ENCODE peak calls at places on chromosomes 4 and X, in four cellular contexts. One of them, this sample, is unnamed.
A peak's percentile ranks its signal among the peaks of the same experiment; 100 is the strongest.

GRCh38 chr4:2330119-2331042 is 68.5 kb upstream of the MXD4 start:
- DNase-seq in stimulated activated CD4-positive, alpha-beta T cell treated with anti-CD3 and anti-CD28 coated beads, Interleukin-2, amount 100 ng/mL, for 48 hours: no peak
- DNase-seq in AG20443: peak; percentile 88
- DNase-seq in GOT3: peak; percentile 23
- DNase-seq in this sample: no peak

GRCh38 chrX:120840826-120841225 is 34.8 kb downstream of the CT47B1 start:
- DNase-seq in stimulated activated CD4-positive, alpha-beta T cell treated with anti-CD3 and anti-CD28 coated beads, Interleukin-2, amount 100 ng/mL, for 48 hours: no peak
- DNase-seq in AG20443: peak; percentile 39
- DNase-seq in GOT3: no peak
- DNase-seq in this sample: no peak

GRCh38 chr4:98311656-98312055 is 50.5 kb downstream of the RAP1GDS1 start:
- DNase-seq in stimulated activated CD4-positive, alpha-beta T cell treated with anti-CD3 and anti-CD28 coated beads, Interleukin-2, amount 100 ng/mL, for 48 hours: no peak
- DNase-seq in AG20443: no peak
- DNase-seq in GOT3: no peak
- DNase-seq in this sample: no peak

GRCh38 chrX:130028196-130028595 is 45.8 kb downstream of the BCORL1 start:
- DNase-seq in stimulated activated CD4-positive, alpha-beta T cell treated with anti-CD3 and anti-CD28 coated beads, Interleukin-2, amount 100 ng/mL, for 48 hours: peak; percentile 39
- DNase-seq in AG20443: peak; percentile 54
- DNase-seq in GOT3: peak; percentile 2
- DNase-seq in this sample: no peak

GRCh38 chr4:158484173-158484885 is 37.4 kb upstream of the RXFP1 start:
- DNase-seq in stimulated activated CD4-positive, alpha-beta T cell treated with anti-CD3 and anti-CD28 coated beads, Interleukin-2, amount 100 ng/mL, for 48 hours: no peak
- DNase-seq in AG20443: no peak
- DNase-seq in GOT3: no peak
- DNase-seq in this sample: no peak

GRCh38 chr4:169493164-169493524 is 119.2 kb downstream of the NEK1 start:
- DNase-seq in stimulated activated CD4-positive, alpha-beta T cell treated with anti-CD3 and anti-CD28 coated beads, Interleukin-2, amount 100 ng/mL, for 48 hours: no peak
- DNase-seq in AG20443: no peak
- DNase-seq in GOT3: no peak
- DNase-seq in this sample: no peak

GRCh38 chr4:143403551-143403816 is 66.8 kb downstream of the GAB1 start:
- DNase-seq in stimulated activated CD4-positive, alpha-beta T cell treated with anti-CD3 and anti-CD28 coated beads, Interleukin-2, amount 100 ng/mL, for 48 hours: no peak
- DNase-seq in AG20443: no peak
- DNase-seq in GOT3: no peak
- DNase-seq in this sample: no peak

GRCh38 chrX:48972214-48973164 is 845 bp upstream of the KCND1 start:
- DNase-seq in stimulated activated CD4-positive, alpha-beta T cell treated with anti-CD3 and anti-CD28 coated beads, Interleukin-2, amount 100 ng/mL, for 48 hours: peak; percentile 10
- DNase-seq in AG20443: peak; percentile 45
- DNase-seq in GOT3: no peak
- DNase-seq in this sample: no peak

GRCh38 chrX:3345281-3346081 is 971 bp downstream of the MXRA5 start:
- DNase-seq in stimulated activated CD4-positive, alpha-beta T cell treated with anti-CD3 and anti-CD28 coated beads, Interleukin-2, amount 100 ng/mL, for 48 hours: no peak
- DNase-seq in AG20443: peak; percentile 61
- DNase-seq in GOT3: peak; percentile 46
- DNase-seq in this sample: no peak

GRCh38 chr4:176575141-176575731 is 217.5 kb downstream of the VEGFC start:
- DNase-seq in stimulated activated CD4-positive, alpha-beta T cell treated with anti-CD3 and anti-CD28 coated beads, Interleukin-2, amount 100 ng/mL, for 48 hours: no peak
- DNase-seq in AG20443: peak; percentile 19
- DNase-seq in GOT3: no peak
- DNase-seq in this sample: no peak

GRCh38 chr4:113686950-113687718 is 74.4 kb downstream of the CAMK2D start:
- DNase-seq in stimulated activated CD4-positive, alpha-beta T cell treated with anti-CD3 and anti-CD28 coated beads, Interleukin-2, amount 100 ng/mL, for 48 hours: no peak
- DNase-seq in AG20443: no peak
- DNase-seq in GOT3: no peak
- DNase-seq in this sample: no peak

GRCh38 chr4:7564242-7564641 is 129.5 kb upstream of the PSAPL1 start:
- DNase-seq in stimulated activated CD4-positive, alpha-beta T cell treated with anti-CD3 and anti-CD28 coated beads, Interleukin-2, amount 100 ng/mL, for 48 hours: no peak
- DNase-seq in AG20443: no peak
- DNase-seq in GOT3: no peak
- DNase-seq in this sample: no peak

GRCh38 chrX:123962006-123962485 is 540 bp downstream of the STAG2 start:
- DNase-seq in stimulated activated CD4-positive, alpha-beta T cell treated with anti-CD3 and anti-CD28 coated beads, Interleukin-2, amount 100 ng/mL, for 48 hours: no peak
- DNase-seq in AG20443: peak; percentile 5
- DNase-seq in GOT3: no peak
- DNase-seq in this sample: no peak

GRCh38 chrX:28520786-28521185 is 66.5 kb upstream of the IL1RAPL1 start:
- DNase-seq in stimulated activated CD4-positive, alpha-beta T cell treated with anti-CD3 and anti-CD28 coated beads, Interleukin-2, amount 100 ng/mL, for 48 hours: no peak
- DNase-seq in AG20443: no peak
- DNase-seq in GOT3: no peak
- DNase-seq in this sample: no peak

GRCh38 chr4:8306511-8307021 is 37.0 kb downstream of the HTRA3 start:
- DNase-seq in stimulated activated CD4-positive, alpha-beta T cell treated with anti-CD3 and anti-CD28 coated beads, Interleukin-2, amount 100 ng/mL, for 48 hours: no peak
- DNase-seq in AG20443: peak; percentile 48
- DNase-seq in GOT3: no peak
- DNase-seq in this sample: no peak

GRCh38 chr4:89496851-89497250 is 189.3 kb upstream of the GPRIN3 start:
- DNase-seq in stimulated activated CD4-positive, alpha-beta T cell treated with anti-CD3 and anti-CD28 coated beads, Interleukin-2, amount 100 ng/mL, for 48 hours: no peak
- DNase-seq in AG20443: peak; percentile 19
- DNase-seq in GOT3: no peak
- DNase-seq in this sample: no peak

GRCh38 chr4:134935320-134935719 is 733.7 kb upstream of the PABPC4L start:
- DNase-seq in stimulated activated CD4-positive, alpha-beta T cell treated with anti-CD3 and anti-CD28 coated beads, Interleukin-2, amount 100 ng/mL, for 48 hours: no peak
- DNase-seq in AG20443: no peak
- DNase-seq in GOT3: no peak
- DNase-seq in this sample: no peak

This sample was measured in thoracic aorta.